ENCODE peak calls at places on chromosomes 2 and 18, in six cellular contexts. One of them, this sample, is unnamed.

GRCh38 chr2:29228276-29228675 is 113.1 kb downstream of the CLIP4 start:
- DNase-seq in upper lobe of left lung: no peak
- DNase-seq in Kasumi-1: no peak
- DNase-seq in iris pigment epithelial cell: peak; percentile 57
- DNase-seq in COR-L47: no peak
- DNase-seq in ecto neural progenitor cell: no peak
- DNase-seq in this sample: no peak

GRCh38 chr2:38239452-38239851 is 137.6 kb downstream of the ATL2 start:
- DNase-seq in upper lobe of left lung: no peak
- DNase-seq in Kasumi-1: no peak
- DNase-seq in iris pigment epithelial cell: no peak
- DNase-seq in COR-L47: no peak
- DNase-seq in ecto neural progenitor cell: no peak
- DNase-seq in this sample: no peak

GRCh38 chr18:75167759-75168211 is 41.2 kb downstream of the PTGR3 start:
- DNase-seq in upper lobe of left lung: no peak
- DNase-seq in Kasumi-1: no peak
- DNase-seq in iris pigment epithelial cell: no peak
- DNase-seq in COR-L47: peak; percentile 75
- DNase-seq in ecto neural progenitor cell: no peak
- DNase-seq in this sample: peak; percentile 16

GRCh38 chr18:75757951-75758350 is 330.4 kb upstream of the SMIM21 start:
- DNase-seq in upper lobe of left lung: no peak
- DNase-seq in Kasumi-1: no peak
- DNase-seq in iris pigment epithelial cell: no peak
- DNase-seq in COR-L47: no peak
- DNase-seq in ecto neural progenitor cell: no peak
- DNase-seq in this sample: no peak

GRCh38 chr18:79440728-79441127 is 45.0 kb downstream of the NFATC1 start:
- DNase-seq in upper lobe of left lung: no peak
- DNase-seq in Kasumi-1: no peak
- DNase-seq in iris pigment epithelial cell: no peak
- DNase-seq in COR-L47: no peak
- DNase-seq in ecto neural progenitor cell: no peak
- DNase-seq in this sample: no peak

GRCh38 chr2:234951386-234952269 is at the start of gene SH3BP4:
- DNase-seq in upper lobe of left lung: peak; percentile 84
- DNase-seq in Kasumi-1: no peak
- DNase-seq in iris pigment epithelial cell: peak; percentile 74
- DNase-seq in COR-L47: peak; percentile 47
- DNase-seq in ecto neural progenitor cell: peak; percentile 93
- DNase-seq in this sample: peak; percentile 37

GRCh38 chr2:183341057-183341456 is 216.8 kb downstream of the NUP35 start:
- DNase-seq in upper lobe of left lung: no peak
- DNase-seq in Kasumi-1: no peak
- DNase-seq in iris pigment epithelial cell: no peak
- DNase-seq in COR-L47: no peak
- DNase-seq in ecto neural progenitor cell: no peak
- DNase-seq in this sample: no peak

GRCh38 chr2:150232321-150232720 is 255.1 kb downstream of the RND3 start:
- DNase-seq in upper lobe of left lung: no peak
- DNase-seq in Kasumi-1: no peak
- DNase-seq in iris pigment epithelial cell: no peak
- DNase-seq in COR-L47: no peak
- DNase-seq in ecto neural progenitor cell: no peak
- DNase-seq in this sample: no peak

GRCh38 chr2:125564471-125564870 is 1091.5 kb upstream of the GYPC start:
- DNase-seq in upper lobe of left lung: no peak
- DNase-seq in Kasumi-1: no peak
- DNase-seq in iris pigment epithelial cell: no peak
- DNase-seq in COR-L47: no peak
- DNase-seq in ecto neural progenitor cell: no peak
- DNase-seq in this sample: no peak

GRCh38 chr18:8450013-8450412 is 159.2 kb upstream of the RAB12 start:
- DNase-seq in upper lobe of left lung: no peak
- DNase-seq in Kasumi-1: no peak
- DNase-seq in iris pigment epithelial cell: no peak
- DNase-seq in COR-L47: no peak
- DNase-seq in ecto neural progenitor cell: no peak
- DNase-seq in this sample: no peak

GRCh38 chr18:28588884-28589549 is 412.1 kb upstream of the CDH2 start:
- DNase-seq in upper lobe of left lung: no peak
- DNase-seq in Kasumi-1: no peak
- DNase-seq in iris pigment epithelial cell: peak; percentile 49
- DNase-seq in COR-L47: no peak
- DNase-seq in ecto neural progenitor cell: no peak
- DNase-seq in this sample: no peak

GRCh38 chr18:5476961-5477800 is 66.6 kb downstream of the EPB41L3 start:
- DNase-seq in upper lobe of left lung: no peak
- DNase-seq in Kasumi-1: no peak
- DNase-seq in iris pigment epithelial cell: no peak
- DNase-seq in COR-L47: peak; percentile 66
- DNase-seq in ecto neural progenitor cell: no peak
- DNase-seq in this sample: no peak

GRCh38 chr18:43819873-43820272 is 542.6 kb upstream of the SYT4 start:
- DNase-seq in upper lobe of left lung: no peak
- DNase-seq in Kasumi-1: no peak
- DNase-seq in iris pigment epithelial cell: no peak
- DNase-seq in COR-L47: no peak
- DNase-seq in ecto neural progenitor cell: no peak
- DNase-seq in this sample: no peak

GRCh38 chr2:242031481-242032019 is 162.0 kb downstream of the RTP5 start:
- DNase-seq in upper lobe of left lung: peak; percentile 19
- DNase-seq in Kasumi-1: peak; percentile 30
- DNase-seq in iris pigment epithelial cell: peak; percentile 92
- DNase-seq in COR-L47: no peak
- DNase-seq in ecto neural progenitor cell: peak; percentile 31
- DNase-seq in this sample: peak; percentile 64

GRCh38 chr2:217622205-217622621 is 380.6 kb downstream of the TNS1 start:
- DNase-seq in upper lobe of left lung: no peak
- DNase-seq in Kasumi-1: no peak
- DNase-seq in iris pigment epithelial cell: peak; percentile 71
- DNase-seq in COR-L47: peak; percentile 62
- DNase-seq in ecto neural progenitor cell: peak; percentile 56
- DNase-seq in this sample: no peak

GRCh38 chr2:240163056-240163714 is 22.7 kb upstream of the OTOS start:
- DNase-seq in upper lobe of left lung: no peak
- DNase-seq in Kasumi-1: no peak
- DNase-seq in iris pigment epithelial cell: no peak
- DNase-seq in COR-L47: no peak
- DNase-seq in ecto neural progenitor cell: no peak
- DNase-seq in this sample: no peak

GRCh38 chr2:42112418-42112817 is 56.7 kb upstream of the EML4 start:
- DNase-seq in upper lobe of left lung: no peak
- DNase-seq in Kasumi-1: no peak
- DNase-seq in iris pigment epithelial cell: no peak
- DNase-seq in COR-L47: no peak
- DNase-seq in ecto neural progenitor cell: no peak
- DNase-seq in this sample: no peak

GRCh38 chr2:23385748-23386421 is 906 bp downstream of the KLHL29 start:
- DNase-seq in upper lobe of left lung: no peak
- DNase-seq in Kasumi-1: no peak
- DNase-seq in iris pigment epithelial cell: peak; percentile 18
- DNase-seq in COR-L47: peak; percentile 19
- DNase-seq in ecto neural progenitor cell: peak; percentile 59
- DNase-seq in this sample: no peak

GRCh38 chr18:63074987-63075404 is 244.6 kb downstream of the BCL2 start:
- DNase-seq in upper lobe of left lung: peak; percentile 83
- DNase-seq in Kasumi-1: peak; percentile 88
- DNase-seq in iris pigment epithelial cell: peak; percentile 25
- DNase-seq in COR-L47: peak; percentile 72
- DNase-seq in ecto neural progenitor cell: peak; percentile 88
- DNase-seq in this sample: peak; percentile 67

GRCh38 chr2:123363826-123364225 is 661.3 kb upstream of the CNTNAP5 start:
- DNase-seq in upper lobe of left lung: no peak
- DNase-seq in Kasumi-1: no peak
- DNase-seq in iris pigment epithelial cell: no peak
- DNase-seq in COR-L47: no peak
- DNase-seq in ecto neural progenitor cell: no peak
- DNase-seq in this sample: no peak

GRCh38 chr2:44770221-44771187 is 171.0 kb upstream of the SIX3 start:
- DNase-seq in upper lobe of left lung: no peak
- DNase-seq in Kasumi-1: peak; percentile 6
- DNase-seq in iris pigment epithelial cell: no peak
- DNase-seq in COR-L47: no peak
- DNase-seq in ecto neural progenitor cell: no peak
- DNase-seq in this sample: no peak

GRCh38 chr2:126221506-126221905 is 434.5 kb upstream of the GYPC start:
- DNase-seq in upper lobe of left lung: no peak
- DNase-seq in Kasumi-1: no peak
- DNase-seq in iris pigment epithelial cell: no peak
- DNase-seq in COR-L47: no peak
- DNase-seq in ecto neural progenitor cell: no peak
- DNase-seq in this sample: no peak

GRCh38 chr2:110725859-110726258 is 6.5 kb upstream of the ACOXL start:
- DNase-seq in upper lobe of left lung: no peak
- DNase-seq in Kasumi-1: no peak
- DNase-seq in iris pigment epithelial cell: no peak
- DNase-seq in COR-L47: no peak
- DNase-seq in ecto neural progenitor cell: no peak
- DNase-seq in this sample: no peak

GRCh38 chr2:36277146-36277808 is 78.3 kb upstream of the CRIM1 start:
- DNase-seq in upper lobe of left lung: no peak
- DNase-seq in Kasumi-1: no peak
- DNase-seq in iris pigment epithelial cell: peak; percentile 96
- DNase-seq in COR-L47: no peak
- DNase-seq in ecto neural progenitor cell: no peak
- DNase-seq in this sample: no peak

GRCh38 chr2:231699006-231699405 is 9.3 kb upstream of the PTMA start:
- DNase-seq in upper lobe of left lung: peak; percentile 53
- DNase-seq in Kasumi-1: no peak
- DNase-seq in iris pigment epithelial cell: no peak
- DNase-seq in COR-L47: no peak
- DNase-seq in ecto neural progenitor cell: no peak
- DNase-seq in this sample: no peak

GRCh38 chr2:192500550-192501200 is 305.9 kb upstream of the TMEFF2 start:
- DNase-seq in upper lobe of left lung: no peak
- DNase-seq in Kasumi-1: peak; percentile 70
- DNase-seq in iris pigment epithelial cell: peak; percentile 95
- DNase-seq in COR-L47: no peak
- DNase-seq in ecto neural progenitor cell: no peak
- DNase-seq in this sample: no peak

GRCh38 chr2:142586693-142587432 is 290.6 kb upstream of the KYNU start:
- DNase-seq in upper lobe of left lung: no peak
- DNase-seq in Kasumi-1: no peak
- DNase-seq in iris pigment epithelial cell: no peak
- DNase-seq in COR-L47: no peak
- DNase-seq in ecto neural progenitor cell: no peak
- DNase-seq in this sample: no peak

GRCh38 chr2:108589372-108589771 is 55.1 kb downstream of the LIMS1 start:
- DNase-seq in upper lobe of left lung: no peak
- DNase-seq in Kasumi-1: no peak
- DNase-seq in iris pigment epithelial cell: no peak
- DNase-seq in COR-L47: no peak
- DNase-seq in ecto neural progenitor cell: no peak
- DNase-seq in this sample: no peak

GRCh38 chr2:14628906-14629305 is 3.6 kb upstream of the LRATD1 start:
- DNase-seq in upper lobe of left lung: no peak
- DNase-seq in Kasumi-1: no peak
- DNase-seq in iris pigment epithelial cell: no peak
- DNase-seq in COR-L47: no peak
- DNase-seq in ecto neural progenitor cell: no peak
- DNase-seq in this sample: no peak

GRCh38 chr2:147086715-147087114 is 758.1 kb upstream of the ACVR2A start:
- DNase-seq in upper lobe of left lung: no peak
- DNase-seq in Kasumi-1: no peak
- DNase-seq in iris pigment epithelial cell: no peak
- DNase-seq in COR-L47: no peak
- DNase-seq in ecto neural progenitor cell: no peak
- DNase-seq in this sample: no peak

GRCh38 chr2:235195921-235196320 is 244.1 kb downstream of the SH3BP4 start:
- DNase-seq in upper lobe of left lung: no peak
- DNase-seq in Kasumi-1: no peak
- DNase-seq in iris pigment epithelial cell: no peak
- DNase-seq in COR-L47: no peak
- DNase-seq in ecto neural progenitor cell: no peak
- DNase-seq in this sample: no peak

GRCh38 chr2:194883711-194884110 is 773.3 kb upstream of the SLC39A10 start:
- DNase-seq in upper lobe of left lung: no peak
- DNase-seq in Kasumi-1: no peak
- DNase-seq in iris pigment epithelial cell: no peak
- DNase-seq in COR-L47: no peak
- DNase-seq in ecto neural progenitor cell: no peak
- DNase-seq in this sample: no peak

GRCh38 chr2:233498126-233498525 is 68.5 kb downstream of the USP40 start:
- DNase-seq in upper lobe of left lung: no peak
- DNase-seq in Kasumi-1: peak; percentile 38
- DNase-seq in iris pigment epithelial cell: no peak
- DNase-seq in COR-L47: no peak
- DNase-seq in ecto neural progenitor cell: no peak
- DNase-seq in this sample: no peak

GRCh38 chr18:46096651-46097300 is 1.3 kb downstream of the ATP5F1A start:
- DNase-seq in upper lobe of left lung: no peak
- DNase-seq in Kasumi-1: peak; percentile 37
- DNase-seq in iris pigment epithelial cell: no peak
- DNase-seq in COR-L47: no peak
- DNase-seq in ecto neural progenitor cell: no peak
- DNase-seq in this sample: no peak

GRCh38 chr2:47354817-47355653 is 47.9 kb upstream of the MSH2 start:
- DNase-seq in upper lobe of left lung: no peak
- DNase-seq in Kasumi-1: no peak
- DNase-seq in iris pigment epithelial cell: no peak
- DNase-seq in COR-L47: no peak
- DNase-seq in ecto neural progenitor cell: no peak
- DNase-seq in this sample: no peak

GRCh38 chr2:101550555-101550954 is 75.6 kb upstream of the RFX8 start:
- DNase-seq in upper lobe of left lung: no peak
- DNase-seq in Kasumi-1: no peak
- DNase-seq in iris pigment epithelial cell: no peak
- DNase-seq in COR-L47: no peak
- DNase-seq in ecto neural progenitor cell: no peak
- DNase-seq in this sample: no peak

GRCh38 chr2:118291481-118291880 is 203.2 kb downstream of the INSIG2 start:
- DNase-seq in upper lobe of left lung: no peak
- DNase-seq in Kasumi-1: peak; percentile 0
- DNase-seq in iris pigment epithelial cell: no peak
- DNase-seq in COR-L47: no peak
- DNase-seq in ecto neural progenitor cell: no peak
- DNase-seq in this sample: no peak

GRCh38 chr2:138708682-138709241 is 71.4 kb downstream of the NXPH2 start:
- DNase-seq in upper lobe of left lung: no peak
- DNase-seq in Kasumi-1: no peak
- DNase-seq in iris pigment epithelial cell: peak; percentile 53
- DNase-seq in COR-L47: peak; percentile 91
- DNase-seq in ecto neural progenitor cell: no peak
- DNase-seq in this sample: no peak

GRCh38 chr2:27306657-27307544 is 1.3 kb downstream of the UCN start:
- DNase-seq in upper lobe of left lung: no peak
- DNase-seq in Kasumi-1: no peak
- DNase-seq in iris pigment epithelial cell: no peak
- DNase-seq in COR-L47: no peak
- DNase-seq in ecto neural progenitor cell: peak; percentile 50
- DNase-seq in this sample: peak; percentile 52

GRCh38 chr2:54814367-54815155 is 91.1 kb downstream of the EML6 start:
- DNase-seq in upper lobe of left lung: no peak
- DNase-seq in Kasumi-1: no peak
- DNase-seq in iris pigment epithelial cell: no peak
- DNase-seq in COR-L47: no peak
- DNase-seq in ecto neural progenitor cell: no peak
- DNase-seq in this sample: no peak